ENCODE peak calls at places on chromosomes 4 and X, in six cellular contexts. P is left ventricle myocardium inferior, B is WERI-Rb-1, H is transverse colon, I is IMR-90, U is H9. O is an unnamed sample.

GRCh38 chr4:77127837-77128621 is 29.0 kb upstream of the CCNG2 start:
- DNase-seq in P (no peak), B (no peak), H (no peak), I (no peak), U (no peak), O (no peak)

GRCh38 chr4:147479817-147480216 is 1.1 kb upstream of the EDNRA start:
- DNase-seq in P (peak), B (no peak), H (no peak), I (peak), U (no peak), O (peak)

GRCh38 chr4:60452259-60452658 is 747.9 kb upstream of the ADGRL3 start:
- DNase-seq in P (no peak), B (no peak), H (no peak), I (no peak), U (no peak), O (no peak)

GRCh38 chr4:185955817-185956542 is 113.0 kb upstream of the TLR3 start:
- DNase-seq in P (no peak), B (no peak), H (no peak), I (no peak), U (no peak), O (no peak)

GRCh38 chr4:8128096-8128856 is 30.3 kb downstream of the ABLIM2 start:
- DNase-seq in P (no peak), B (peak), H (no peak), I (no peak), U (peak), O (no peak)

GRCh38 chr4:183335369-183335940 is 13.2 kb upstream of the CLDN24 start:
- DNase-seq in P (no peak), B (no peak), H (no peak), I (peak), U (no peak), O (no peak)

GRCh38 chr4:108385076-108385475 is 216.3 kb upstream of the LEF1 start:
- DNase-seq in P (no peak), B (no peak), H (no peak), I (no peak), U (no peak), O (no peak)

GRCh38 chr4:149572711-149573110 is 242.9 kb downstream of the IQCM start:
- DNase-seq in P (no peak), B (no peak), H (no peak), I (no peak), U (no peak), O (no peak)

GRCh38 chr4:95869961-95870500 is 30.1 kb downstream of the PDHA2 start:
- DNase-seq in P (no peak), B (no peak), H (no peak), I (no peak), U (peak), O (no peak)

GRCh38 chr4:19739101-19739651 is 512.5 kb upstream of the SLIT2 start:
- DNase-seq in P (no peak), B (no peak), H (no peak), I (peak), U (no peak), O (no peak)

GRCh38 chrX:106999002-106999975 is 723 bp downstream of the MORC4 start:
- DNase-seq in P (peak), B (peak), H (peak), I (peak), U (peak), O (peak)

GRCh38 chr4:55356991-55357461 is 11.0 kb downstream of the SRD5A3 start:
- DNase-seq in P (no peak), B (no peak), H (no peak), I (peak), U (no peak), O (no peak)

GRCh38 chrX:9848718-9849481 is 62.7 kb downstream of the SHROOM2 start:
- DNase-seq in P (no peak), B (no peak), H (no peak), I (no peak), U (no peak), O (no peak)

GRCh38 chrX:9844936-9845573 is 58.8 kb downstream of the SHROOM2 start:
- DNase-seq in P (no peak), B (no peak), H (no peak), I (no peak), U (no peak), O (no peak)

GRCh38 chrX:9845574-9845948 is 59.3 kb downstream of the SHROOM2 start:
- DNase-seq in P (no peak), B (no peak), H (no peak), I (peak), U (no peak), O (no peak)

GRCh38 chrX:9847071-9847470 is 60.8 kb downstream of the SHROOM2 start:
- DNase-seq in P (no peak), B (no peak), H (no peak), I (peak), U (no peak), O (no peak)

GRCh38 chrX:9846631-9847030 is 60.4 kb downstream of the SHROOM2 start:
- DNase-seq in P (no peak), B (no peak), H (no peak), I (no peak), U (no peak), O (no peak)
- H3K27ac ChIP-seq in P (no peak), B (no peak), H (no peak), I (peak), U (no peak), O (no peak)

DNA sequence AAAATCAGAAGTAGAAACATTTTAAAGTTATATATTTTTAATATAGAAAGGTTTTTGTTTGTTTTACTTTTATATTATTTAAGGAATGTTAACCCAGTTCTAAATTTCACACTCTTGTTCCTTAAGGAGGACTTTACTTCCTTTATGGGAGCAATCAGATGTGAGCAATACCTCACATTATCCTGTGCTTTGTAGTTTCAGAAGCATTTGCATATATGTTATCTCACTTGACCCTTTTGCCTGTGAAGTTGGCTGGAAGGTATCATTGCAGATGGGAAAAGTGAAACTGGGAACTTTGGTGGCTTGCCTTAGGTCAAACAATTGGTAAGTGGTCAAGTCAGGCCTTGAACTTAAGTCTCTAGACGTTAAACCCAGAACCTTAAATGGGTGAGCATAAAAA is 90.5 kb downstream of the AREG start:
- DNase-seq in P (no peak), B (no peak), H (no peak), I (no peak), U (no peak), O (no peak)
- H3K27ac ChIP-seq in P (no peak), B (no peak), H (peak), I (no peak), U (no peak), O (no peak)

GRCh38 chr4:16883816-16884215 is 14.6 kb downstream of the LDB2 start:
- DNase-seq in P (no peak), B (no peak), H (no peak), I (no peak), U (no peak), O (no peak)
- H3K27ac ChIP-seq in P (no peak), B (no peak), H (no peak), I (no peak), U (no peak), O (no peak)

GRCh38 chrX:150202641-150203248 is 160.4 kb upstream of the MAMLD1 start:
- DNase-seq in P (no peak), B (no peak), H (no peak), I (peak), U (no peak), O (no peak)
- H3K27ac ChIP-seq in P (no peak), B (no peak), H (no peak), I (peak), U (no peak), O (no peak)

DNA sequence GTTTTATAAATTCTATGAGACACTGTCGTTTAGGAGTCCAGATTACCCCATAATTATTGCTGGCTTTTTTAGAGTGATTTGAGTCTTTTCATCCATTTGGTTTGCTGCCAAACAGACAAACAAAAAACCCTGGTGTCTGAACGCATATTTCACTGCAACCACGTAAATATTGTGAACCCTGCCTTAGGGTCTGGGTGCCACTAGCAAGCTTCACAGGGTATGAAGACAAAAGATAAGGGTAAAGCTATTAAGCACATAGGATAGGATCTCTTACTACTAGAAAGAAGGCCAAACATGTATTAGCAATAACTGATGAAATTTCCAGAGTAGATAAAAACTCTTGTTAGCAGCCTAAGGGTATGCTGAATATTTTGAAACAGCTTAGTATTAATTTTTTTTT is 143.3 kb downstream of the BANK1 start:
- DNase-seq in P (no peak), B (no peak), H (no peak), I (no peak), U (no peak), O (no peak)
- H3K27ac ChIP-seq in P (no peak), B (no peak), H (no peak), I (no peak), U (no peak), O (no peak)

GRCh38 chr4:10023806-10024205 is 2.5 kb upstream of the SLC2A9 start:
- DNase-seq in P (no peak), B (no peak), H (no peak), I (peak), U (peak), O (no peak)
- H3K27ac ChIP-seq in P (peak), B (no peak), H (peak), I (no peak), U (no peak), O (no peak)

DNA sequence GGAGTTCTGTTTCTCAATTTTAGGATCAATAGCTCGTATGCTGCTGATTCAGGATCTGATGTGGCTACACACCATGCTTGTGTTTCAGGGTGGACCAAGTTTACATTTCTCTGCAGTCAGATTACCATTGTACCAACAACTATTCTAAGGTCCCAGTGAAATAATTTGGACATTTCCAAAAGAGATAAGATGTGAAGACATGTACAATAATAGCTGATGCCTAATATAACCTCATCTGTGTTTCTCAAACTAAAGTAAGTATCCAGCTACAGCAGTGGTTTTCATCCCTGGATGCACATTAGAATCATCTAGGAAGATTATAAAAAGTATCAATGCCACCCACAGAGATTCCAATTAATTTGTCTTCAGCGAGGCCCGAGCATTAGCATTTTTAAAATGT is 209.7 kb downstream of the ANTXR2 start:
- DNase-seq in P (no peak), B (no peak), H (no peak), I (no peak), U (no peak), O (no peak)
- H3K27ac ChIP-seq in P (no peak), B (peak), H (no peak), I (no peak), U (no peak), O (no peak)

DNA sequence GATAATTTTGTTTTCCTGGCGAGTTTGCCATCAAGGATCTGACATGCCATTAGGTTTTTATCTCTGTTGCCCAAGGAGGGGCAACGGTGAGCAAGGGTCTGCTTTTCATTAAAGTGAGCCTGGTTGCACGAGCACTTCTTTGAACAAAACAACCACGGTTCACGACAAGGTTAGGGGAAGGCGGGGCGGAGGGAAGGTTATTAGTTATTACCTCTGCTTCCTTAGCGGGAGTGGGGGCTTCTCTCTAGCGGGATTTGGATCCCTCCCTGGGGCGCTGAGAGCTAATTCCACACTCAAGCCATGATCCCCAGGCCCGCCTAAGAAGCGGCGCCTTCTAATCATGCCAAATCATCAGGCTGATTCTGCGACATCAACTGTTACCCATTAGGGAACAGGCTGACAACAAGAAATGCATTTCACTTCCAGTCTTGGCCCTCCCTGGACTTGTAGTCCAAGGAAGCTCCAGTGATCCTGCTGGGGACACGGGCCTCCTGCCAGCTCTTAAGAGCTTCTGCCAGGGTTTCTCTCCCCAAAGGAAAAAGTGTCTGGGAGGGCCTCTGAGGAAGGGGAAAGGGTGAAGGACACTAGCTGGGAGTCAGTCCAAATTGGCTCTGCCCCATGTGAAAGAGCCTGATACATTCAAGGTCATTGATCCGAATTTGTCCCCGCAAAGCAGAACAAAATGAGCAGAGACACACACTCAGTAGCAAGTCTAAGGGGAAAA is 617.8 kb downstream of the MID1IP1 start:
- DNase-seq in P (peak), B (peak), H (no peak), I (no peak), U (no peak), O (peak)
- H3K27ac ChIP-seq in P (peak), B (peak), H (no peak), I (no peak), U (no peak), O (peak)